ENCODE peak calls at places on chromosome 10, in eight cellular contexts. R, L, Z, Y, P, B, F and W are unnamed samples.

GRCh38 chr10:93999401-93999851 is 5.7 kb downstream of the PLCE1 start:
- DNase-seq in R (peak), L (no peak), Z (peak), Y (peak), P (no peak), B (peak), F (no peak), W (no peak)

GRCh38 chr10:77863446-77863845 is 63.1 kb downstream of the DLG5 start:
- DNase-seq in R (no peak), L (no peak), Z (no peak), Y (no peak), P (no peak), B (no peak), F (no peak), W (no peak)

GRCh38 chr10:33193867-33194521 is 140.5 kb downstream of the NRP1 start:
- DNase-seq in R (no peak), L (no peak), Z (peak), Y (no peak), P (no peak), B (no peak), F (no peak), W (peak)

GRCh38 chr10:14705548-14706234 is 69.0 kb downstream of the FAM107B start:
- DNase-seq in R (no peak), L (no peak), Z (no peak), Y (no peak), P (no peak), B (no peak), F (no peak), W (no peak)

GRCh38 chr10:113385021-113385975 is 167.6 kb upstream of the HABP2 start:
- DNase-seq in R (peak), L (peak), Z (peak), Y (peak), P (peak), B (peak), F (peak), W (peak)

GRCh38 chr10:119205926-119206602 is 1.3 kb upstream of the GRK5 start:
- DNase-seq in R (peak), L (peak), Z (no peak), Y (peak), P (peak), B (no peak), F (peak), W (peak)

GRCh38 chr10:121988361-121989324 is at the start of gene TACC2:
- DNase-seq in R (no peak), L (no peak), Z (no peak), Y (peak), P (no peak), B (no peak), F (no peak), W (no peak)

GRCh38 chr10:132906106-132906505 is 36.3 kb downstream of the CFAP46 start:
- DNase-seq in R (no peak), L (no peak), Z (no peak), Y (peak), P (no peak), B (no peak), F (no peak), W (no peak)

GRCh38 chr10:130987401-130987800 is 324.1 kb downstream of the TCERG1L start:
- DNase-seq in R (no peak), L (no peak), Z (no peak), Y (no peak), P (no peak), B (no peak), F (no peak), W (no peak)

GRCh38 chr10:53357587-53357986 is 585.0 kb upstream of the MBL2 start:
- DNase-seq in R (peak), L (no peak), Z (no peak), Y (no peak), P (no peak), B (no peak), F (no peak), W (no peak)

GRCh38 chr10:98814459-98814858 is 367.7 kb upstream of the HPS1 start:
- DNase-seq in R (no peak), L (no peak), Z (no peak), Y (no peak), P (no peak), B (no peak), F (no peak), W (no peak)

GRCh38 chr10:132520147-132520811 is 17.3 kb upstream of the INPP5A start:
- DNase-seq in R (no peak), L (no peak), Z (peak), Y (peak), P (no peak), B (peak), F (no peak), W (peak)

GRCh38 chr10:87862644-87863101 is 660 bp downstream of the KLLN start:
- DNase-seq in R (peak), L (no peak), Z (peak), Y (no peak), P (no peak), B (no peak), F (no peak), W (no peak)

GRCh38 chr10:99013885-99014284 is 221.8 kb downstream of the HPSE2 start:
- DNase-seq in R (no peak), L (no peak), Z (no peak), Y (no peak), P (no peak), B (no peak), F (no peak), W (no peak)

GRCh38 chr10:121088524-121088923 is 237.4 kb downstream of the WDR11 start:
- DNase-seq in R (peak), L (no peak), Z (peak), Y (no peak), P (no peak), B (no peak), F (no peak), W (no peak)

GRCh38 chr10:44010873-44011602 is 362.4 kb upstream of the ZNF32 start:
- DNase-seq in R (no peak), L (no peak), Z (no peak), Y (no peak), P (peak), B (no peak), F (no peak), W (no peak)

GRCh38 chr10:132916421-132916841 is 25.9 kb downstream of the CFAP46 start:
- DNase-seq in R (no peak), L (no peak), Z (no peak), Y (peak), P (no peak), B (no peak), F (no peak), W (peak)

GRCh38 chr10:95273393-95274312 is 17.1 kb downstream of the PDLIM1 start:
- DNase-seq in R (no peak), L (no peak), Z (peak), Y (peak), P (peak), B (peak), F (no peak), W (no peak)

GRCh38 chr10:77909021-77909754 is 17.4 kb downstream of the DLG5 start:
- DNase-seq in R (no peak), L (no peak), Z (peak), Y (no peak), P (no peak), B (no peak), F (no peak), W (no peak)

GRCh38 chr10:19974138-19974537 is 157.9 kb downstream of the PLXDC2 start:
- DNase-seq in R (no peak), L (no peak), Z (no peak), Y (no peak), P (no peak), B (no peak), F (no peak), W (no peak)

GRCh38 chr10:19843487-19843886 is 27.3 kb downstream of the PLXDC2 start:
- DNase-seq in R (no peak), L (no peak), Z (peak), Y (no peak), P (no peak), B (no peak), F (no peak), W (no peak)

GRCh38 chr10:52215745-52216361 is 98.2 kb upstream of the DKK1 start:
- DNase-seq in R (peak), L (peak), Z (peak), Y (no peak), P (no peak), B (no peak), F (peak), W (no peak)

GRCh38 chr10:91540714-91541113 is 92.2 kb downstream of the PPP1R3C start:
- DNase-seq in R (no peak), L (no peak), Z (peak), Y (no peak), P (no peak), B (no peak), F (no peak), W (no peak)

GRCh38 chr10:51786684-51787035 is 87.3 kb upstream of the CSTF2T start:
- DNase-seq in R (no peak), L (no peak), Z (peak), Y (no peak), P (no peak), B (no peak), F (no peak), W (no peak)

GRCh38 chr10:22325272-22325947 is 4.5 kb downstream of the BMI1 start:
- DNase-seq in R (peak), L (peak), Z (peak), Y (peak), P (no peak), B (peak), F (peak), W (peak)

GRCh38 chr10:99945286-99945685 is 64.5 kb downstream of the DNMBP start:
- DNase-seq in R (no peak), L (no peak), Z (peak), Y (no peak), P (no peak), B (peak), F (no peak), W (peak)

GRCh38 chr10:43361532-43362190 is 9.8 kb upstream of the FXYD4 start:
- DNase-seq in R (no peak), L (no peak), Z (no peak), Y (no peak), P (no peak), B (no peak), F (peak), W (no peak)

GRCh38 chr10:129963831-129964501 is at the start of gene EBF3:
- DNase-seq in R (peak), L (peak), Z (peak), Y (peak), P (no peak), B (peak), F (peak), W (peak)

GRCh38 chr10:122422266-122422980 is 32.0 kb upstream of the ARMS2 start:
- DNase-seq in R (no peak), L (peak), Z (no peak), Y (no peak), P (no peak), B (no peak), F (peak), W (no peak)

GRCh38 chr10:118669020-118669766 is 73.7 kb upstream of the PRLHR start:
- DNase-seq in R (peak), L (no peak), Z (peak), Y (no peak), P (no peak), B (no peak), F (no peak), W (no peak)

GRCh38 chr10:48505394-48506112 is 99.3 kb downstream of the ARHGAP22 start:
- DNase-seq in R (no peak), L (no peak), Z (no peak), Y (no peak), P (peak), B (no peak), F (no peak), W (no peak)

GRCh38 chr10:23157691-23158369 is 34.3 kb upstream of the PTF1A start:
- DNase-seq in R (peak), L (no peak), Z (peak), Y (no peak), P (peak), B (no peak), F (no peak), W (no peak)

GRCh38 chr10:93992400-93993030 is 1.2 kb upstream of the PLCE1 start:
- DNase-seq in R (peak), L (no peak), Z (peak), Y (no peak), P (no peak), B (no peak), F (no peak), W (no peak)

GRCh38 chr10:3430501-3430900 is 257.9 kb upstream of the PITRM1 start:
- DNase-seq in R (no peak), L (no peak), Z (no peak), Y (no peak), P (no peak), B (no peak), F (no peak), W (no peak)

GRCh38 chr10:73060738-73061635 is 35.7 kb downstream of the P4HA1 start:
- DNase-seq in R (peak), L (peak), Z (peak), Y (no peak), P (no peak), B (no peak), F (no peak), W (no peak)

GRCh38 chr10:84348431-84348830 is 20.0 kb downstream of the CCSER2 start:
- DNase-seq in R (no peak), L (no peak), Z (peak), Y (no peak), P (no peak), B (no peak), F (no peak), W (no peak)

GRCh38 chr10:52956451-52956850 is 183.9 kb upstream of the MBL2 start:
- DNase-seq in R (no peak), L (no peak), Z (peak), Y (no peak), P (no peak), B (no peak), F (no peak), W (no peak)

DNA sequence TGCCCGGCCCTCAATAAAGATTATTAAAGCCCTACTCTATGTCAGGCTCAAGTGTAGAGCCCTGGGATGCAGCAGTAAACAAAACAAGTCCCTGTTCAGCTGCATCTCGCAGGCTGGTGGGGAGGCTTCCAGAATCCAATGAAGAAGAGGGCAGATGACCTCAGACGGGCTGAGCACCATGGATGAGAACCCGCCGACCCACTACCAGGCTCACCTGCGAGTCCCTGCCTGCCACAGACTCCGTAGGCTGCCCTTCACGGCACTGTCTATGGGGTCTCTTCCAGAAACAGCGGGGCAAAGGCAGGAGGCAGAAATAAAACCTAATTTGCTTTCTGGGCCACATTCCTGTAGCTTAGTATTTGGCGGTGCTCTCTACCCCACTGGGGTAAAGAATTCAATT is 22.7 kb downstream of the CHST15 start:
- DNase-seq in R (no peak), L (no peak), Z (no peak), Y (no peak), P (no peak), B (no peak), F (no peak), W (no peak)
- H3K4me3 ChIP-seq in R (no peak), L (no peak), Z (no peak), Y (no peak), P (no peak), B (no peak), F (no peak), W (no peak)

GRCh38 chr10:71743099-71743838 is 23.7 kb upstream of the C10orf105 start:
- DNase-seq in R (no peak), L (no peak), Z (no peak), Y (peak), P (no peak), B (no peak), F (no peak), W (no peak)
- H3K27ac ChIP-seq in R (no peak), L (peak), Z (no peak), Y (no peak), P (no peak), B (no peak), F (peak), W (no peak)

GRCh38 chr10:57786850-57787750 is 480.6 kb downstream of the IPMK start:
- DNase-seq in R (no peak), L (no peak), Z (no peak), Y (no peak), P (no peak), B (no peak), F (no peak), W (no peak)

GRCh38 chr10:57786331-57786730 is 481.4 kb downstream of the IPMK start:
- DNase-seq in R (no peak), L (no peak), Z (no peak), Y (no peak), P (no peak), B (no peak), F (no peak), W (no peak)

GRCh38 chr10:57785546-57785945 is 482.1 kb downstream of the IPMK start:
- DNase-seq in R (no peak), L (no peak), Z (no peak), Y (no peak), P (no peak), B (no peak), F (no peak), W (no peak)

GRCh38 chr10:57788117-57788516 is 479.6 kb downstream of the IPMK start:
- DNase-seq in R (no peak), L (no peak), Z (no peak), Y (no peak), P (no peak), B (no peak), F (no peak), W (no peak)

GRCh38 chr10:57785068-57785467 is 482.6 kb downstream of the IPMK start:
- DNase-seq in R (no peak), L (no peak), Z (no peak), Y (no peak), P (no peak), B (no peak), F (no peak), W (no peak)
- H3K4me3 ChIP-seq in R (no peak), L (no peak), Z (no peak), Y (no peak), P (no peak), B (no peak), F (no peak), W (no peak)

GRCh38 chr10:124041684-124042445 is 51.5 kb downstream of the CHST15 start:
- DNase-seq in R (no peak), L (no peak), Z (peak), Y (no peak), P (no peak), B (no peak), F (no peak), W (no peak)
- H3K27ac ChIP-seq in R (no peak), L (no peak), Z (no peak), Y (no peak), P (peak), B (no peak), F (no peak), W (no peak)

GRCh38 chr10:58642283-58642682 is 129.6 kb downstream of the BICC1 start:
- DNase-seq in R (no peak), L (no peak), Z (peak), Y (no peak), P (no peak), B (no peak), F (no peak), W (no peak)
- H3K4me3 ChIP-seq in R (no peak), L (no peak), Z (peak), Y (no peak), P (no peak), B (no peak), F (no peak), W (no peak)

GRCh38 chr10:34702093-34702952 is 112.8 kb downstream of the PARD3 start:
- DNase-seq in R (peak), L (no peak), Z (no peak), Y (no peak), P (no peak), B (no peak), F (no peak), W (no peak)
- H3K27ac ChIP-seq in R (peak), L (no peak), Z (no peak), Y (no peak), P (no peak), B (peak), F (no peak), W (no peak)

GRCh38 chr10:12334186-12334530 is 15.2 kb upstream of the CAMK1D start:
- DNase-seq in R (no peak), L (no peak), Z (no peak), Y (no peak), P (no peak), B (no peak), F (no peak), W (no peak)

GRCh38 chr10:12337407-12337806 is 11.9 kb upstream of the CAMK1D start:
- DNase-seq in R (no peak), L (no peak), Z (peak), Y (no peak), P (no peak), B (no peak), F (no peak), W (no peak)

GRCh38 chr10:12332572-12333381 is 16.6 kb upstream of the CAMK1D start:
- DNase-seq in R (no peak), L (no peak), Z (peak), Y (no peak), P (no peak), B (no peak), F (no peak), W (no peak)

GRCh38 chr10:12337973-12338372 is 11.4 kb upstream of the CAMK1D start:
- DNase-seq in R (no peak), L (no peak), Z (no peak), Y (no peak), P (no peak), B (no peak), F (no peak), W (no peak)

GRCh38 chr10:12333382-12334185 is 15.8 kb upstream of the CAMK1D start:
- DNase-seq in R (no peak), L (peak), Z (peak), Y (peak), P (no peak), B (peak), F (no peak), W (peak)
- H3K4me3 ChIP-seq in R (no peak), L (no peak), Z (peak), Y (no peak), P (no peak), B (no peak), F (no peak), W (no peak)

GRCh38 chr10:103838851-103839512 is 16.4 kb downstream of the SH3PXD2A start:
- DNase-seq in R (no peak), L (no peak), Z (peak), Y (no peak), P (no peak), B (no peak), F (no peak), W (no peak)
- H3K27ac ChIP-seq in R (no peak), L (no peak), Z (no peak), Y (peak), P (no peak), B (no peak), F (no peak), W (no peak)

DNA sequence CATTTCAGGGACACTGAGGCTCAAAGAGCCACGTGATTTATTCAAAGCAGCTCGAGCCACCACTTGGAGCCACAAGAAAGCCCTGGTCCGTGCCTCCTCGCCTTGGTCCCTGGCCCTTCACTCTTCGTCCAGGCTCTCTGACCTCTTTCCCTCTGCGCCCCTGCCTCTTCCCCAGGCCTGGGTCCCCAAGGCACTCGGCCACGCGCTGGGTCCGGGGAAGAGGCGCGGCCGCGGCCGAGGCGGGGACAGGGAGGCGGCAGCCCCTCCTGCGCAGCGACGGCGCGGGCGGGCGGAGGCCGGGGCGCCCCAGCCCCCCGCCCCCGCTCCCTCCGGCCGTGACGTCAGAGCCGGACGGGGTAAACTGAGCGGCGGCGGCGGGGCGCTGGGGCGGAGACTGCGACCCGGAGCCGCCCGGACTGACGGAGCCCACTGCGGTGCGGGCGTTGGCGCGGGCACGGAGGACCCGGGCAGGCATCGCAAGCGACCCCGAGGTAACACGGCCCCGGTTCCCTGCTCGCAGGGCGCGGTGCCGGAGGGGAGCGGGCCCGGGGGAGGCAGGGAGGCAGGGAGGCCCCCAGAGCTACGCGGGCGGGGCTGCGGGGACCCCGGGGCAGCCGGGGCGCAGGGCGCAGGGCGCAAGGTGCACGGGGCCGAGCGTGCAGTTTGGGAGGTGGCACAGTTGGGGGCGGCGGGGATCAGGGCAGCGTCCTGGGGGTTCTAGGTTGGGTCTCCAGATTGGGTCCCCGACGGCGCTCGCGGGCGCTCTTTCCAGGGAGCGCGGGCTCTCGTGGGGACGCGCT is at the start of gene SLC18A2:
- DNase-seq in R (peak), L (no peak), Z (no peak), Y (no peak), P (no peak), B (no peak), F (no peak), W (no peak)
- H3K4me3 ChIP-seq in R (peak), L (no peak), Z (peak), Y (no peak), P (peak), B (peak), F (no peak), W (no peak)

DNA sequence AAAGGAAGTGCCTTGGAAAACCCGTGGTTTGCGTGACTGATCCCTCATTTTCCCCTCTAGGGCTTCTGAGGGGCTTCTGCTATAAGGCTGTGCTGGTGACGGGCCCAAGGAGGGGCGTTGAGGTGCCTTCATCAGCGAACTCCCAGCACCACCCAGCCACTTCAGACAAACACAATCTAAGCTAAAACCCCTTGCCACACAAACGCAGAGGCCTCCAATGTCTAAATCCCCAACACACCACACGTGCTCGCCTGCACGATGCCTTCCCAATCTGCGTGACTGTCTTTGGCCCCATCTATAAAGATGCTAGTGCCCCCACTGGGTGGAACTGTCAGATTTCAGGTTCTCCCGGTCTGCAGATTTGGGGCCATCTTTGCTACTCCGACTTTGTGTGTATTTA is 4.1 kb upstream of the GAD2 start:
- DNase-seq in R (no peak), L (no peak), Z (no peak), Y (no peak), P (peak), B (no peak), F (no peak), W (no peak)
- H3K27ac ChIP-seq in R (no peak), L (no peak), Z (no peak), Y (no peak), P (no peak), B (no peak), F (no peak), W (no peak)